ENCODE peak calls at places on chromosome X, in seven cellular contexts. E, P, J, V, W, S and M are unnamed samples.

GRCh38 chrX:44152867-44153266 is 179.7 kb upstream of the NDP start:
- DNase-seq in S (no peak), J (no peak), P (no peak), V (no peak), W (no peak), E (no peak), M (no peak)

GRCh38 chrX:3738489-3738888 is 25.0 kb upstream of the PRKX start:
- DNase-seq in W (no peak), P (no peak), V (no peak), J (no peak), S (no peak), E (no peak), M (no peak)

GRCh38 chrX:75603833-75604232 is 81.0 kb upstream of the ZDHHC15 start:
- DNase-seq in J (no peak), V (no peak), P (no peak), S (no peak), E (no peak), W (peak; percentile 7), M (no peak)

GRCh38 chrX:131394384-131394783 is 105.3 kb upstream of the IGSF1 start:
- DNase-seq in V (no peak), J (no peak), P (no peak), E (no peak), S (no peak), W (no peak), M (no peak)

GRCh38 chrX:154749856-154750255 is 1.0 kb downstream of the GAB3 start:
- DNase-seq in E (no peak), P (no peak), V (no peak), W (no peak), J (no peak), S (no peak), M (no peak)

GRCh38 chrX:130165181-130165702 is 399 bp downstream of the AIFM1 start:
- DNase-seq in S (no peak), W (peak; percentile 1), J (no peak), E (no peak), V (no peak), P (no peak), M (no peak)

GRCh38 chrX:80550722-80551121 is 130.5 kb downstream of the TENT5D start:
- DNase-seq in S (no peak), P (no peak), V (no peak), E (no peak), J (no peak), W (peak; percentile 12), M (no peak)

GRCh38 chrX:131816551-131817136 is 206.5 kb upstream of the STK26 start:
- DNase-seq in S (peak; percentile 74), E (peak; percentile 84), J (peak; percentile 14), V (peak; percentile 72), P (peak; percentile 91), W (no peak), M (no peak)

GRCh38 chrX:120749141-120749846 is 119.4 kb upstream of the C1GALT1C1 start:
- DNase-seq in E (no peak), S (peak; percentile 78), J (no peak), W (no peak), P (no peak), V (no peak), M (no peak)

GRCh38 chrX:110287605-110288004 is 30.3 kb downstream of the AMMECR1 start:
- DNase-seq in P (no peak), W (no peak), S (no peak), E (no peak), J (no peak), V (no peak), M (no peak)

GRCh38 chrX:39730671-39731389 is 366.9 kb downstream of the BCOR start:
- DNase-seq in W (peak; percentile 4), V (peak; percentile 78), P (peak; percentile 90), J (no peak), E (no peak), S (peak; percentile 85), M (peak; percentile 50)

GRCh38 chrX:103877571-103877970 is 45.5 kb upstream of the RAB9B start:
- DNase-seq in E (no peak), W (no peak), J (no peak), S (no peak), P (no peak), V (no peak), M (no peak)

GRCh38 chrX:5380426-5380825 is 848.2 kb downstream of the NLGN4X start:
- DNase-seq in J (no peak), S (no peak), P (no peak), V (no peak), E (no peak), W (no peak), M (no peak)

GRCh38 chrX:150934453-150934852 is 36.0 kb upstream of the CD99L2 start:
- DNase-seq in P (no peak), V (peak; percentile 17), W (no peak), S (no peak), E (no peak), J (no peak), M (no peak)

GRCh38 chrX:96611619-96612362 is 72.9 kb upstream of the DIAPH2 start:
- DNase-seq in J (no peak), W (no peak), V (no peak), S (no peak), P (no peak), E (no peak), M (no peak)

GRCh38 chrX:17689971-17690409 is 47.3 kb upstream of the SCML1 start:
- DNase-seq in W (peak; percentile 35), V (peak; percentile 39), P (no peak), S (no peak), E (no peak), J (no peak), M (peak; percentile 2)

GRCh38 chrX:9905288-9905687 is 61.9 kb upstream of the CLDN34 start:
- DNase-seq in V (no peak), P (no peak), E (no peak), W (no peak), J (no peak), S (no peak), M (no peak)

GRCh38 chrX:22073928-22074327 is 41.8 kb downstream of the PHEX start:
- DNase-seq in W (no peak), E (no peak), J (no peak), V (no peak), P (no peak), S (no peak), M (no peak)

GRCh38 chrX:40107291-40108083 is 9.7 kb upstream of the BCOR start:
- DNase-seq in E (no peak), S (peak; percentile 88), V (peak; percentile 40), P (no peak), J (no peak), W (no peak), M (no peak)

GRCh38 chrX:78321809-78322208 is 5.6 kb downstream of the CYSLTR1 start:
- DNase-seq in S (peak; percentile 84), P (peak; percentile 67), J (no peak), V (no peak), W (no peak), E (no peak), M (no peak)

GRCh38 chrX:78327370-78328048 is at the start of gene CYSLTR1:
- DNase-seq in E (no peak), W (no peak), S (no peak), V (no peak), P (no peak), J (no peak), M (no peak)

DNA sequence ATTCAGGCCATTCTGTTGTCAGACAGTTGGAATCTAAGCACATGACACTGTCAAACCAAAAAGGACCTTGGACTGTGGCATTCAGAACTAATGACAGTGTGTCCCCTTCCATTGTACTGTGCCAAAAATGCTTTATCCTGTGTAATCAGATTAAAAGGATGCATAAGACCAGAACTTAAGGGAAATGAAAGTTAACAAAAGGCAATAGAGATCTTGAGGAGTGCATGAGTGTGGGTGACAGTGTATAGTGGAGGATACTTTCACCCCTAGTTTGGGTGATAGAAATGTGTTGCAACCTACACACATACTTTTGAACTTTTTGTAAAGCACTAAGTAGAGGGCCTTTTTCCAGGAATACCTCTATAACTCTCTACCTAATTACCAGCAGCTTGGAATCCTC is 4.5 kb downstream of the CYSLTR1 start:
- DNase-seq in J (no peak), S (no peak), W (no peak), P (no peak), E (no peak), V (no peak), M (no peak)
- H3K4me3 ChIP-seq in J (no peak overlapping the region), S (no peak overlapping the region), W (no peak overlapping the region), P (no peak overlapping the region), E (no peak overlapping the region), V (no peak overlapping the region), M (no peak overlapping the region)

GRCh38 chrX:23694606-23695005 is 27.3 kb downstream of the PRDX4 start:
- DNase-seq in S (no peak), W (peak; percentile 39), P (no peak), J (no peak), V (peak; percentile 41), E (no peak), M (peak; percentile 2)
- TF ChIP-seq CTCF in S (no peak), W (peak; percentile 63), P (peak; percentile 45), J (peak; percentile 53), V (peak; percentile 48), E (peak; percentile 3), M (peak; percentile 42)

GRCh38 chrX:68792083-68792482 is 36.7 kb upstream of the EFNB1 start:
- DNase-seq in W (no peak), V (no peak), E (no peak), P (no peak), S (no peak), J (no peak), M (no peak)
- H3K27ac ChIP-seq in W (no peak overlapping the region), V (no peak overlapping the region), E (no peak overlapping the region), P (no peak overlapping the region), S (no peak overlapping the region), J (no peak overlapping the region), M (no peak overlapping the region)

GRCh38 chrX:1395646-1396216 is 3.8 kb upstream of the SLC25A6 start:
- DNase-seq in S (no peak), E (no peak), W (no peak), P (no peak), J (no peak), V (no peak), M (no peak)
- H3K4me3 ChIP-seq in S (no peak overlapping the region), E (no peak overlapping the region), W (no peak overlapping the region), P (no peak overlapping the region), J (no peak overlapping the region), V (no peak overlapping the region), M (no peak overlapping the region)

GRCh38 chrX:115013705-115014104 is 3.7 kb downstream of the IL13RA2 start:
- DNase-seq in P (no peak), W (no peak), J (no peak), S (no peak), E (no peak), V (no peak), M (no peak)

GRCh38 chrX:115021121-115021520 is 3.7 kb upstream of the IL13RA2 start:
- DNase-seq in S (no peak), J (no peak), E (no peak), V (no peak), W (no peak), P (no peak), M (no peak)

GRCh38 chrX:115017455-115017854 is at the start of gene IL13RA2:
- DNase-seq in E (no peak), V (no peak), W (no peak), S (no peak), J (no peak), P (no peak), M (no peak)

GRCh38 chrX:115018944-115019343 is 1.5 kb upstream of the IL13RA2 start:
- DNase-seq in W (no peak), P (no peak), E (no peak), S (no peak), J (no peak), V (no peak), M (no peak)

GRCh38 chrX:115018040-115018647 is 728 bp upstream of the IL13RA2 start:
- DNase-seq in E (no peak), J (no peak), P (no peak), W (no peak), V (no peak), S (no peak), M (no peak)
- TF ChIP-seq CTCF in E (no peak), J (no peak), P (peak; percentile 23), W (no peak), V (no peak), S (no peak), M (no peak)